ENCODE peak calls at places on chromosomes 6 and 20, in eight cellular contexts. Y, L, W, F, M, H, N and V are unnamed samples.

GRCh38 chr6:73722318-73723060 is 26.5 kb downstream of the CD109 start:
- DNase-seq in W (no peak), H (peak), N (no peak), M (no peak), F (peak), L (no peak), Y (no peak), V (no peak)

GRCh38 chr6:4017847-4018193 is 61.1 kb downstream of the FAM217A start:
- DNase-seq in L (no peak), M (peak), Y (no peak), N (peak), W (peak), F (no peak), H (peak), V (no peak)

GRCh38 chr20:64110411-64111068 is 3.2 kb upstream of the NPBWR2 start:
- DNase-seq in F (no peak), M (no peak), W (peak), Y (no peak), N (no peak), L (peak), H (no peak), V (no peak)

GRCh38 chr6:158416841-158417759 is 104.8 kb downstream of the TULP4 start:
- DNase-seq in M (no peak), W (no peak), N (no peak), H (no peak), L (no peak), F (no peak), Y (no peak), V (no peak)

GRCh38 chr6:36386495-36387439 is 702 bp downstream of the ETV7 start:
- DNase-seq in F (peak), H (peak), L (peak), M (no peak), W (peak), Y (no peak), N (peak), V (no peak)

GRCh38 chr6:158268361-158269147 is 43.7 kb upstream of the TULP4 start:
- DNase-seq in Y (no peak), N (no peak), L (no peak), F (no peak), M (no peak), H (no peak), W (no peak), V (no peak)

GRCh38 chr20:53842301-53843099 is 227.9 kb downstream of the BCAS1 start:
- DNase-seq in M (peak), L (no peak), W (no peak), F (no peak), H (no peak), N (no peak), Y (no peak), V (no peak)

GRCh38 chr6:36765943-36766648 is 68.5 kb downstream of the RAB44 start:
- DNase-seq in W (peak), N (peak), M (peak), L (peak), H (peak), Y (peak), F (peak), V (peak)

GRCh38 chr6:52053038-52053704 is 34.2 kb downstream of the PKHD1 start:
- DNase-seq in F (no peak), N (no peak), W (no peak), L (no peak), M (no peak), Y (no peak), H (no peak), V (no peak)

GRCh38 chr20:51142448-51142847 is 119.5 kb upstream of the KCNG1 start:
- DNase-seq in Y (no peak), H (no peak), N (no peak), W (no peak), F (no peak), M (no peak), L (no peak), V (no peak)

GRCh38 chr6:105921781-105922180 is 164.4 kb upstream of the PRDM1 start:
- DNase-seq in H (no peak), M (no peak), Y (no peak), F (no peak), N (no peak), L (no peak), W (no peak), V (no peak)
- TF ChIP-seq CTCF in H (no peak), M (no peak), Y (no peak), F (no peak), N (no peak), L (no peak), W (no peak), V (no peak)

DNA sequence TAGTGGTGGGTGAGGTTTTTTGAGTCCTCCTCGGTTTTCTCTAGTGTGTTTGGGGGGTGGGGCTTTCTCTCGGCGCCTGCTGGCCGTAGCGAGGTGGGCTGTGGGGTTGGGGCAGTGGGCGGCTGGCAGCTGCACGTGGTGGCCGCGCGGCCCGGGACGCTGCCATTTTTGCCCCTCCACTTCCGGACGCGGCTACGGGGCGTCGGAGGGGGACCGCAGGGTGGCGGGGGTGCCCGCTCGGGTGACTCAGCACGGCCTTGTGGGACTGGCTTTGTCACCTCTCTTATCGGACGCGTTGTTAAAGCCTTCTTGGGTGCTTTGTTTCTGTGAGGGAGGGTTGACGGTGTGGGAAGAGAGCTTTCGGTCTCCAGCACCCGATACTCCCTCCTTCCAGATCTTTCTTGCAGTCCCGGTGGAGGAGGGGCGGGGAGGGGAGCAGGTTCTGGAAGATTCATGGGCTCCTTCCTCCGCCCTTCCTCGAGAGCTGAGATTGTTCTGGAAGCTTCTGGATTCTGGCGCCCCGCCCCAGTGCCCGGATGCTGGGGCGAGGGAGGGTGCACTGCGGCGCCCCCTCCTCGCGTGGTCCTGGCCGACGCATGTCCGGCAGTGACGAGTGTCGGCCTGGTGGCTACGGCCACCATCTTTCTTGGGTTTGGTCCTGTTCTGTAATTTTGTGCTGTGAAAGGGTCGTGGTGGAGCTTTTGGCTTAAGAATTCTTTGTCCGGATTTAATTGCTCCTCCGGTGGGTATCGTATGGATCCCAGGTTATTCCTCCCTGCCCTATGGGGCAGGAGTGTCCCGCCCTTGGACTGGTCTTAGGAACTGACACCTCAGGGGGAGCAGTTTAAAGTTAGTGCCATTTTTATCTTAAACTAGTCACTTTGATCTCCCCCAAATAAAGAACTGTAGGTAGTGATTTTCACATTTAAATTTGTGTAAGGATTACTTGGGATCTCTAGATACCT is 719 bp downstream of the HSP90AB1 start:
- DNase-seq in H (peak), F (no peak), W (peak), N (peak), M (peak), Y (peak), L (peak), V (peak)
- H3K27ac ChIP-seq in H (peak), F (peak), W (peak), N (peak), M (peak), Y (peak), L (peak), V (peak)

GRCh38 chr6:15841937-15842698 is 179.3 kb upstream of the DTNBP1 start:
- DNase-seq in M (no peak), F (no peak), W (no peak), N (no peak), Y (no peak), H (peak), L (no peak), V (no peak)

GRCh38 chr6:15843764-15844163 is 180.9 kb upstream of the DTNBP1 start:
- DNase-seq in Y (no peak), M (no peak), H (no peak), F (no peak), N (no peak), W (no peak), L (no peak), V (no peak)

GRCh38 chr6:15839969-15840541 is 177.2 kb upstream of the DTNBP1 start:
- DNase-seq in N (no peak), H (no peak), Y (no peak), L (no peak), W (no peak), M (no peak), F (no peak), V (no peak)

GRCh38 chr6:15843226-15843625 is 180.4 kb upstream of the DTNBP1 start:
- DNase-seq in M (no peak), L (no peak), H (no peak), Y (no peak), F (no peak), N (no peak), W (no peak), V (no peak)

DNA sequence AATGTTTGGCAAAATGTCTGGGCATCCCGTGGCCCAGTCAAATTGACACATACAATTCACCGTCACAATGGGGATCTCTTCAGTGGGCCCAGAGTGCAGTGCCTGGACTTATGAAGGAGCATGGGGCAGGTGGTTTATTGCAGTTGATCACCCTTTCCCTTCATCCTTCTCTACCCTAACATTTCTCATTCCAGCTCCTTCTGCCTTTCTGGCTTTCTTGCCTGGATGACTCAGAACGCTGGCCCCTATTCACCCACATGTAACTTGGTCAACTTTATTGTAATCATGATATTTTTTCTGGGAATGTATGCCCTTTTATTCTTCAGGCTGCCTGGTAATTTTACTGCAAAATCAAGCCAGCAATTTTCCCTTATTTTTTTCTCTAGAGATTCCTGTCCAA is 179.9 kb upstream of the DTNBP1 start:
- DNase-seq in W (no peak), M (no peak), H (peak), Y (no peak), N (no peak), F (no peak), L (no peak), V (no peak)
- H3K4me3 ChIP-seq in W (no peak), M (no peak), H (no peak), Y (no peak), N (no peak), F (no peak), L (no peak), V (no peak)

GRCh38 chr20:38187512-38187911 is 22.4 kb upstream of the TGM2 start:
- DNase-seq in F (no peak), W (no peak), M (no peak), L (no peak), Y (no peak), N (peak), H (peak), V (no peak)
- TF ChIP-seq CTCF in F (peak), W (no peak), M (no peak), L (no peak), Y (no peak), N (no peak), H (peak), V (no peak)

GRCh38 chr20:19929749-19930148 is 87.4 kb upstream of the NAA20 start:
- DNase-seq in F (no peak), M (no peak), Y (no peak), W (no peak), H (peak), N (peak), L (no peak), V (no peak)

GRCh38 chr20:19932170-19932667 is 84.9 kb upstream of the NAA20 start:
- DNase-seq in W (peak), L (no peak), H (peak), M (no peak), N (peak), Y (no peak), F (peak), V (no peak)

GRCh38 chr20:19926581-19926980 is 90.6 kb upstream of the NAA20 start:
- DNase-seq in M (no peak), F (no peak), H (no peak), L (no peak), Y (no peak), N (no peak), W (no peak), V (no peak)

GRCh38 chr20:19928379-19929360 is 88.5 kb upstream of the NAA20 start:
- DNase-seq in W (no peak), F (no peak), Y (no peak), L (no peak), M (no peak), N (no peak), H (peak), V (no peak)

DNA sequence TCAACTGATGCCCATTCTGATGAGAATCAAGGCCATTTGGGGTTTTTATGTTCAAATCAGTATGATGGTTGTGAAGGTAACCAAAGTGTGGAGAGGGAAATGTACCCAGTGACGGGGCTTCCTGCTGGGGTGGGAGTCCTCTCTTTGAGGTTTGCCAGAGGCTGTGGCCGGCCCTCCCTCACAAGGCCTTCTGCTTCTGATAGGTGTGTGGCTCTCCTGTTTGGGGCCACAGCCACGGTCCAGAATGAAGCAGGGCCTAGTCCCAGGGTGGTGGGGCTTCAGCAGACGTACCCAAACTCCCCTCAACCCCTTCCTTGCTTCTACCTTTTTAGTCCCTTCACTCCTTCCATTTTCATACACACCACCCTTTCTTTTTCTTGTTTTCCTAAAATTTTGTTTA is 86.7 kb upstream of the NAA20 start:
- DNase-seq in M (no peak), H (no peak), N (no peak), L (no peak), F (no peak), W (no peak), Y (no peak), V (no peak)
- H3K27ac ChIP-seq in M (no peak), H (no peak), N (no peak), L (no peak), F (no peak), W (no peak), Y (no peak), V (no peak)

GRCh38 chr6:166952122-166952521 is 4.2 kb downstream of the RNASET2 start:
- DNase-seq in L (no peak), W (no peak), Y (no peak), H (no peak), M (no peak), F (no peak), N (no peak), V (no peak)

GRCh38 chr6:166955865-166956443 is 396 bp downstream of the RNASET2 start:
- DNase-seq in M (peak), F (no peak), Y (no peak), H (no peak), W (no peak), N (peak), L (no peak), V (no peak)

GRCh38 chr6:166952567-166953464 is 3.5 kb downstream of the RNASET2 start:
- DNase-seq in L (no peak), Y (no peak), F (no peak), M (peak), W (no peak), H (no peak), N (no peak), V (no peak)

GRCh38 chr6:166955121-166955864 is 1.1 kb downstream of the RNASET2 start:
- DNase-seq in L (no peak), H (no peak), W (peak), F (no peak), M (peak), N (no peak), Y (no peak), V (no peak)

DNA sequence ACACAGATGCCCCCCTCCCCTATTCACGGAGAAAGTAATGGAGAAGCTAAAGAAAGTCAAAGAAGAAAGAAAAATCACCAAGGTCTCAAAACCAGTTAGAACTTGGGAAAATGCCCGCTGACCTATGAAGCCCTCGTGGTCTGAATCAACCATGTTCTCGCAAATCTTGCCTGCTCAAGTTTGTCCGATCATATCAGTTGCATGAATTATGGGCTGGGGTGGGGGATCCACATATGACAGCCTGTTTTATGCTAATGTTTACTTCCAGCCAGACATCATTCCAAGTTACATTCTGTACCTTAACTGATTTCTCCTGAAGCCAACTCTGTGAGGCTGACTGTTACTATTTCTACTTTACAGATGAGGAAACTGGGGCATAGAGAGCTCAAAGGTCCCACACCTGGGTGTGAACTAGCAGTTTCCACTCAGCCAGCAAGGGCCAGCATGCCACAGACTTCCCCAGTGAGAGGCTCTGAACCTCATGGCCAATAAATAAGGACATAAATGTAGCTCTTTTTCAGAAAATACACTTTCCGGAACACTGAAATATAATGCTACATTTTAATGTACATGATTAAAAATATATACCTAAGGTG is 2.1 kb downstream of the RNASET2 start:
- DNase-seq in Y (no peak), W (no peak), F (no peak), H (no peak), L (no peak), M (peak), N (no peak), V (no peak)
- H3K4me3 ChIP-seq in Y (no peak), W (no peak), F (no peak), H (no peak), L (no peak), M (peak), N (no peak), V (peak)

GRCh38 chr6:1062786-1063545 is 248.9 kb upstream of the FOXQ1 start:
- DNase-seq in Y (no peak), M (no peak), W (no peak), F (no peak), N (no peak), H (no peak), L (no peak), V (no peak)
- TF ChIP-seq CTCF in Y (no peak), M (no peak), W (no peak), F (no peak), N (no peak), H (no peak), L (no peak), V (no peak)

GRCh38 chr6:54981276-54981609 is 134.7 kb downstream of the FAM83B start:
- DNase-seq in M (no peak), F (no peak), W (no peak), Y (no peak), H (no peak), N (no peak), L (no peak), V (no peak)

GRCh38 chr6:54981647-54982046 is 135.1 kb downstream of the FAM83B start:
- DNase-seq in Y (no peak), M (no peak), W (no peak), N (no peak), H (peak), F (peak), L (no peak), V (no peak)

GRCh38 chr6:54980511-54981275 is 134.1 kb downstream of the FAM83B start:
- DNase-seq in N (no peak), W (no peak), L (no peak), M (no peak), H (peak), Y (no peak), F (peak), V (no peak)
- H3K27ac ChIP-seq in N (no peak), W (no peak), L (no peak), M (no peak), H (no peak), Y (no peak), F (peak), V (no peak)